ENCODE peak calls at places on chromosomes 7 and 10, in six cellular contexts. J is posterior cingulate gyrus; L is CD4-positive, alpha-beta T cell; Y is small intestine; F is NCI-H460; I is esophagus muscularis mucosa. K is an unnamed sample.

GRCh38 chr7:132424821-132425739 is 151.2 kb downstream of the PLXNA4 start:
- DNase-seq in J (no peak), L (no peak), Y (no peak), F (no peak), I (no peak), K (no peak)

GRCh38 chr7:93060025-93060424 is 57.8 kb downstream of the SAMD9 start:
- DNase-seq in J (no peak), L (no peak), Y (peak; percentile 5), F (no peak), I (no peak), K (no peak)

GRCh38 chr10:94989192-94989591 is 50.7 kb downstream of the CYP2C9 start:
- DNase-seq in J (no peak), L (no peak), Y (no peak), F (no peak), I (no peak), K (no peak)

GRCh38 chr7:91140982-91141381 is 123.3 kb upstream of the FZD1 start:
- DNase-seq in J (no peak), L (no peak), Y (no peak), F (no peak), I (no peak), K (no peak)

GRCh38 chr10:22704348-22705341 is 9.7 kb downstream of the PIP4K2A start:
- DNase-seq in J (no peak), L (no peak), Y (no peak), F (no peak), I (no peak), K (no peak)

GRCh38 chr10:80480852-80481251 is 26.7 kb downstream of the TSPAN14 start:
- DNase-seq in J (no peak), L (no peak), Y (no peak), F (no peak), I (no peak), K (no peak)

GRCh38 chr7:117719377-117719776 is 153.9 kb downstream of the CTTNBP2 start:
- DNase-seq in J (no peak), L (no peak), Y (no peak), F (no peak), I (no peak), K (no peak)

GRCh38 chr10:95242581-95243317 is 48.1 kb downstream of the PDLIM1 start:
- DNase-seq in J (no peak), L (no peak), Y (peak; percentile 39), F (peak; percentile 75), I (peak; percentile 80), K (no peak)

GRCh38 chr7:16531682-16532081 is 5.1 kb downstream of the LRRC72 start:
- DNase-seq in J (no peak), L (no peak), Y (no peak), F (no peak), I (no peak), K (no peak)

GRCh38 chr10:30985552-30985951 is 46.1 kb downstream of the ZNF438 start:
- DNase-seq in J (no peak), L (no peak), Y (no peak), F (no peak), I (no peak), K (no peak)

GRCh38 chr10:79316671-79317431 is 30.4 kb upstream of the PPIF start:
- DNase-seq in J (no peak), L (no peak), Y (no peak), F (peak; percentile 33), I (no peak), K (no peak)

GRCh38 chr7:42262907-42263466 is 26.0 kb upstream of the GLI3 start:
- DNase-seq in J (no peak), L (no peak), Y (no peak), F (no peak), I (no peak), K (peak; percentile 72)

GRCh38 chr10:69685802-69686585 is 55.9 kb downstream of the FAM241B start:
- DNase-seq in J (peak; percentile 26), L (no peak), Y (peak; percentile 57), F (no peak), I (no peak), K (no peak)

GRCh38 chr10:81473755-81474154 is 401.2 kb upstream of the NRG3 start:
- DNase-seq in J (no peak), L (no peak), Y (no peak), F (no peak), I (no peak), K (no peak)

GRCh38 chr10:113060221-113061053 is 110.4 kb downstream of the TCF7L2 start:
- DNase-seq in J (peak; percentile 34), L (no peak), Y (peak; percentile 72), F (no peak), I (no peak), K (no peak)

GRCh38 chr10:89148061-89148460 is 59.1 kb downstream of the CH25H start:
- DNase-seq in J (no peak), L (no peak), Y (no peak), F (no peak), I (no peak), K (no peak)

GRCh38 chr10:101565370-101565900 is 22.6 kb downstream of the POLL start:
- DNase-seq in J (no peak), L (no peak), Y (no peak), F (no peak), I (no peak), K (no peak)

GRCh38 chr7:142668495-142668894 is 80.8 kb upstream of the PRSS1 start:
- DNase-seq in J (no peak), L (no peak), Y (no peak), F (no peak), I (no peak), K (no peak)

GRCh38 chr7:26910221-26910620 is 45.8 kb upstream of the SKAP2 start:
- DNase-seq in J (no peak), L (peak; percentile 8), Y (peak; percentile 1), F (peak; percentile 20), I (no peak), K (peak; percentile 3)

GRCh38 chr10:86650151-86650550 is 4.2 kb upstream of the OPN4 start:
- DNase-seq in J (no peak), L (no peak), Y (no peak), F (no peak), I (no peak), K (no peak)

GRCh38 chr7:76282344-76283253 is 19.9 kb upstream of the HSPB1 start:
- DNase-seq in J (no peak), L (no peak), Y (no peak), F (no peak), I (no peak), K (no peak)